ENCODE peak calls at places on chromosome 14, in six cellular contexts. P is body of pancreas, E is lower leg skin, G is psoas muscle, A is DND-41, R is IMR-90. B is an unnamed sample.

GRCh38 chr14:64637735-64638473 is 66.3 kb upstream of the PLEKHG3 start:
- DNase-seq in P (no peak), E (no peak), G (no peak), A (no peak), R (no peak), B (no peak)

GRCh38 chr14:68476212-68476964 is 316.5 kb downstream of the ZFP36L1 start:
- DNase-seq in P (peak), E (peak), G (peak), A (no peak), R (peak), B (no peak)

GRCh38 chr14:59919582-59920377 is at the start of gene LRRC9:
- DNase-seq in P (peak), E (no peak), G (peak), A (peak), R (no peak), B (peak)

GRCh38 chr14:37650356-37651037 is 55.1 kb downstream of the TTC6 start:
- DNase-seq in P (no peak), E (no peak), G (no peak), A (no peak), R (peak), B (no peak)

GRCh38 chr14:61140872-61141271 is 140.3 kb downstream of the TMEM30B start:
- DNase-seq in P (no peak), E (no peak), G (no peak), A (no peak), R (peak), B (no peak)

GRCh38 chr14:31837056-31837455 is 240.0 kb upstream of the ARHGAP5 start:
- DNase-seq in P (no peak), E (no peak), G (no peak), A (no peak), R (no peak), B (no peak)

GRCh38 chr14:102775855-102776760 is 1.1 kb upstream of the TRAF3 start:
- DNase-seq in P (peak), E (no peak), G (peak), A (no peak), R (peak), B (peak)

GRCh38 chr14:99169776-99170356 is 102.1 kb downstream of the BCL11B start:
- DNase-seq in P (no peak), E (no peak), G (no peak), A (no peak), R (no peak), B (no peak)

GRCh38 chr14:91899213-91899612 is 31.9 kb upstream of the TC2N start:
- DNase-seq in P (peak), E (no peak), G (no peak), A (no peak), R (no peak), B (peak)
- TF ChIP-seq CTCF in P (no peak), E (no peak), G (no peak), A (no peak), R (no peak), B (peak)

GRCh38 chr14:94717808-94718207 is 52.1 kb downstream of the GSC start:
- DNase-seq in P (no peak), E (no peak), G (no peak), A (no peak), R (no peak), B (no peak)

GRCh38 chr14:94716976-94717375 is 52.9 kb downstream of the GSC start:
- DNase-seq in P (no peak), E (no peak), G (no peak), A (no peak), R (no peak), B (no peak)

DNA sequence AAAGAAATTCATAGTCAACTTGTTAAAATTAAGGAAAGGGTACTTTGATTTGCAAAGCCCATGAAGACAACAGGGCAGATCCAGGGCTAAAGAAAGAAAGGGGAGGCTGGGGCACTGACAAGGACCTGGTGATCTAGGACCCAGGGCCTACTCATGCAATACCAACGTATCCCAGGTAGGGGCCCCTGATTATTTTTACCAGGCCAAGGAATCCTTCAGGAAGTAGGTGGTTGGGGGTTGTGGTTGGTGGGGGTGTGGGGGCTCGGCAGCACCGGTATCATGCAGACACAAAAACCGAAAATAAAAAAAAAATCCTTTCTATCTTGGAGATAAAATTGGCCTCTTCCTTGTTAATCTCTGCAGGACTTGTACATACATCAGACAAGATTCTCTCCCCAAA is 47.5 kb downstream of the GSC start:
- DNase-seq in P (no peak), E (no peak), G (no peak), A (peak), R (no peak), B (no peak)
- TF ChIP-seq CTCF in P (no peak), E (no peak), G (no peak), A (peak), R (no peak), B (no peak)

GRCh38 chr14:35682802-35683201 is 126.3 kb downstream of the RALGAPA1 start:
- DNase-seq in P (no peak), E (no peak), G (no peak), A (no peak), R (peak), B (no peak)

GRCh38 chr14:35678403-35679028 is 130.6 kb downstream of the RALGAPA1 start:
- DNase-seq in P (no peak), E (no peak), G (no peak), A (no peak), R (no peak), B (no peak)
- TF ChIP-seq CTCF in P (no peak), E (no peak), G (no peak), A (no peak), R (no peak), B (no peak)

GRCh38 chr14:76810953-76811400 is 1.7 kb downstream of the ANGEL1 start:
- DNase-seq in P (peak), E (no peak), G (no peak), A (no peak), R (peak), B (peak)
- TF ChIP-seq CTCF in P (no peak), E (no peak), G (no peak), A (peak), R (peak), B (peak)

B was measured in activated CD8-positive, alpha-beta T cell treated with anti-CD3 and anti-CD28 coated beads for 36 hours.